ENCODE peak calls at places on chromosome 2, in four cellular contexts. One of them, this sample, is unnamed. For H3K4me1, the result is how much of the 10 kb centered on the place peaks cover.

GRCh38 chr2:50840346-50841124 is 191.4 kb downstream of the NRXN1 start:
- DNase-seq in transverse colon: no peak
- DNase-seq in PC-9: no peak
- DNase-seq in mesenchymal stem cell: no peak
- DNase-seq in this sample: no peak

GRCh38 chr2:71595549-71595948 is 142.2 kb downstream of the DYSF start:
- DNase-seq in transverse colon: no peak
- DNase-seq in PC-9: no peak
- DNase-seq in mesenchymal stem cell: no peak
- DNase-seq in this sample: no peak

GRCh38 chr2:210541280-210541902 is 15.0 kb upstream of the CPS1 start:
- DNase-seq in transverse colon: no peak
- DNase-seq in PC-9: no peak
- DNase-seq in mesenchymal stem cell: peak
- DNase-seq in this sample: peak

GRCh38 chr2:8767324-8767723 is 70.1 kb downstream of the KIDINS220 start:
- DNase-seq in transverse colon: no peak
- DNase-seq in PC-9: no peak
- DNase-seq in mesenchymal stem cell: no peak
- DNase-seq in this sample: peak

GRCh38 chr2:239025951-239026461 is 178.1 kb downstream of the TWIST2 start:
- DNase-seq in transverse colon: no peak
- DNase-seq in PC-9: no peak
- DNase-seq in mesenchymal stem cell: no peak
- DNase-seq in this sample: no peak

GRCh38 chr2:241010531-241011295 is 12.3 kb downstream of the SNED1 start:
- DNase-seq in transverse colon: no peak
- DNase-seq in PC-9: no peak
- DNase-seq in mesenchymal stem cell: no peak
- DNase-seq in this sample: peak

GRCh38 chr2:25311866-25312575 is 29.7 kb downstream of the DNMT3A start:
- DNase-seq in transverse colon: no peak
- DNase-seq in PC-9: no peak
- DNase-seq in mesenchymal stem cell: no peak
- DNase-seq in this sample: no peak

GRCh38 chr2:43102366-43103092 is 123.9 kb downstream of the ZFP36L2 start:
- DNase-seq in transverse colon: no peak
- DNase-seq in PC-9: no peak
- DNase-seq in mesenchymal stem cell: no peak
- DNase-seq in this sample: no peak

GRCh38 chr2:231640229-231640628 is 47.6 kb downstream of the TEX44 start:
- DNase-seq in transverse colon: no peak
- DNase-seq in PC-9: no peak
- DNase-seq in mesenchymal stem cell: peak
- DNase-seq in this sample: no peak

GRCh38 chr2:33111002-33111446 is 164.3 kb downstream of the LTBP1 start:
- DNase-seq in transverse colon: no peak
- DNase-seq in PC-9: no peak
- DNase-seq in mesenchymal stem cell: peak
- DNase-seq in this sample: no peak

GRCh38 chr2:238131761-238132462 is 6.6 kb upstream of the KLHL30 start:
- DNase-seq in transverse colon: no peak
- DNase-seq in PC-9: no peak
- DNase-seq in mesenchymal stem cell: no peak
- DNase-seq in this sample: no peak

GRCh38 chr2:213316001-213316735 is 31.9 kb downstream of the SPAG16 start:
- DNase-seq in transverse colon: no peak
- DNase-seq in PC-9: no peak
- DNase-seq in mesenchymal stem cell: peak
- DNase-seq in this sample: no peak

GRCh38 chr2:207676827-207677354 is 34.5 kb upstream of the CCNYL1 start:
- DNase-seq in transverse colon: no peak
- DNase-seq in PC-9: no peak
- DNase-seq in mesenchymal stem cell: peak
- DNase-seq in this sample: no peak

GRCh38 chr2:85174943-85175342 is 41.8 kb downstream of the TCF7L1 start:
- DNase-seq in transverse colon: no peak
- DNase-seq in PC-9: no peak
- DNase-seq in mesenchymal stem cell: no peak
- DNase-seq in this sample: no peak

GRCh38 chr2:169348321-169349002 is 13.9 kb downstream of the LRP2 start:
- DNase-seq in transverse colon: no peak
- DNase-seq in PC-9: no peak
- DNase-seq in mesenchymal stem cell: no peak
- DNase-seq in this sample: no peak

GRCh38 chr2:128091691-128092050 is 671 bp downstream of the UGGT1 start:
- DNase-seq in transverse colon: peak
- DNase-seq in PC-9: peak
- DNase-seq in mesenchymal stem cell: peak
- DNase-seq in this sample: peak

GRCh38 chr2:163681765-163682164 is 54.0 kb downstream of the FIGN start:
- DNase-seq in transverse colon: no peak
- DNase-seq in PC-9: no peak
- DNase-seq in mesenchymal stem cell: no peak
- DNase-seq in this sample: no peak

GRCh38 chr2:173326806-173327205 is 27.9 kb upstream of the CDCA7 start:
- DNase-seq in transverse colon: no peak
- DNase-seq in PC-9: no peak
- DNase-seq in mesenchymal stem cell: peak
- DNase-seq in this sample: no peak

GRCh38 chr2:160664603-160665145 is 171.1 kb upstream of the RBMS1 start:
- DNase-seq in transverse colon: no peak
- DNase-seq in PC-9: no peak
- DNase-seq in mesenchymal stem cell: no peak
- DNase-seq in this sample: no peak

GRCh38 chr2:67641302-67641701 is 244.2 kb downstream of the ETAA1 start:
- DNase-seq in transverse colon: no peak
- DNase-seq in PC-9: no peak
- DNase-seq in mesenchymal stem cell: no peak
- DNase-seq in this sample: no peak

GRCh38 chr2:75108937-75109482 is 90.3 kb downstream of the TACR1 start:
- DNase-seq in transverse colon: no peak
- DNase-seq in PC-9: no peak
- DNase-seq in mesenchymal stem cell: no peak
- DNase-seq in this sample: no peak

GRCh38 chr2:242030858-242031257 is 161.3 kb downstream of the RTP5 start:
- DNase-seq in transverse colon: no peak
- DNase-seq in PC-9: no peak
- DNase-seq in mesenchymal stem cell: no peak
- DNase-seq in this sample: no peak

GRCh38 chr2:239318091-239318725 is 82.6 kb downstream of the HDAC4 start:
- DNase-seq in transverse colon: no peak
- DNase-seq in PC-9: no peak
- DNase-seq in mesenchymal stem cell: no peak
- DNase-seq in this sample: no peak

GRCh38 chr2:11327871-11328270 is 16.6 kb downstream of the ROCK2 start:
- DNase-seq in transverse colon: no peak
- DNase-seq in PC-9: no peak
- DNase-seq in mesenchymal stem cell: no peak
- DNase-seq in this sample: no peak

GRCh38 chr2:157480182-157480961 is 36.5 kb upstream of the CYTIP start:
- DNase-seq in transverse colon: peak
- DNase-seq in PC-9: no peak
- DNase-seq in mesenchymal stem cell: peak
- DNase-seq in this sample: peak

GRCh38 chr2:1140389-1141003 is 189.8 kb downstream of the SNTG2 start:
- DNase-seq in transverse colon: no peak
- DNase-seq in PC-9: peak
- DNase-seq in mesenchymal stem cell: no peak
- DNase-seq in this sample: no peak

GRCh38 chr2:1728821-1729220 is 15.5 kb downstream of the PXDN start:
- DNase-seq in transverse colon: peak
- DNase-seq in PC-9: no peak
- DNase-seq in mesenchymal stem cell: peak
- DNase-seq in this sample: no peak

GRCh38 chr2:37156071-37156856 is 516 bp downstream of the EIF2AK2 start:
- DNase-seq in transverse colon: peak
- DNase-seq in PC-9: peak
- DNase-seq in mesenchymal stem cell: peak
- DNase-seq in this sample: peak

GRCh38 chr2:40957508-40957907 is 505.6 kb upstream of the SLC8A1 start:
- DNase-seq in transverse colon: no peak
- DNase-seq in PC-9: no peak
- DNase-seq in mesenchymal stem cell: peak
- DNase-seq in this sample: peak

GRCh38 chr2:120320318-120320851 is 25.6 kb upstream of the INHBB start:
- DNase-seq in transverse colon: no peak
- DNase-seq in PC-9: peak
- DNase-seq in mesenchymal stem cell: no peak
- DNase-seq in this sample: no peak

GRCh38 chr2:43454791-43455190 is 141.0 kb downstream of the THADA start:
- DNase-seq in transverse colon: no peak
- DNase-seq in PC-9: no peak
- DNase-seq in mesenchymal stem cell: no peak
- DNase-seq in this sample: no peak

GRCh38 chr2:239298126-239298804 is 102.6 kb downstream of the HDAC4 start:
- DNase-seq in transverse colon: peak
- DNase-seq in PC-9: no peak
- DNase-seq in mesenchymal stem cell: no peak
- DNase-seq in this sample: peak

GRCh38 chr2:64779117-64779690 is 125.5 kb upstream of the SERTAD2 start:
- DNase-seq in transverse colon: no peak
- DNase-seq in PC-9: peak
- DNase-seq in mesenchymal stem cell: peak
- DNase-seq in this sample: no peak

GRCh38 chr2:26429779-26430654 is 28.3 kb downstream of the DRC1 start:
- DNase-seq in transverse colon: no peak
- DNase-seq in PC-9: peak
- DNase-seq in mesenchymal stem cell: no peak
- DNase-seq in this sample: no peak

GRCh38 chr2:3761328-3761727 is 58.0 kb downstream of the DCDC2C start:
- DNase-seq in transverse colon: no peak
- DNase-seq in PC-9: no peak
- DNase-seq in mesenchymal stem cell: no peak
- DNase-seq in this sample: no peak

GRCh38 chr2:19114754-19115231 is 243.6 kb downstream of the OSR1 start:
- DNase-seq in transverse colon: no peak
- DNase-seq in PC-9: no peak
- DNase-seq in mesenchymal stem cell: peak
- DNase-seq in this sample: no peak

GRCh38 chr2:23669413-23670244 is 257.3 kb downstream of the ATAD2B start:
- DNase-seq in transverse colon: peak
- DNase-seq in PC-9: no peak
- DNase-seq in mesenchymal stem cell: no peak
- DNase-seq in this sample: peak

GRCh38 chr2:45748239-45748638 is 96.8 kb downstream of the PRKCE start:
- DNase-seq in transverse colon: no peak
- DNase-seq in PC-9: no peak
- DNase-seq in mesenchymal stem cell: no peak
- DNase-seq in this sample: no peak

DNA sequence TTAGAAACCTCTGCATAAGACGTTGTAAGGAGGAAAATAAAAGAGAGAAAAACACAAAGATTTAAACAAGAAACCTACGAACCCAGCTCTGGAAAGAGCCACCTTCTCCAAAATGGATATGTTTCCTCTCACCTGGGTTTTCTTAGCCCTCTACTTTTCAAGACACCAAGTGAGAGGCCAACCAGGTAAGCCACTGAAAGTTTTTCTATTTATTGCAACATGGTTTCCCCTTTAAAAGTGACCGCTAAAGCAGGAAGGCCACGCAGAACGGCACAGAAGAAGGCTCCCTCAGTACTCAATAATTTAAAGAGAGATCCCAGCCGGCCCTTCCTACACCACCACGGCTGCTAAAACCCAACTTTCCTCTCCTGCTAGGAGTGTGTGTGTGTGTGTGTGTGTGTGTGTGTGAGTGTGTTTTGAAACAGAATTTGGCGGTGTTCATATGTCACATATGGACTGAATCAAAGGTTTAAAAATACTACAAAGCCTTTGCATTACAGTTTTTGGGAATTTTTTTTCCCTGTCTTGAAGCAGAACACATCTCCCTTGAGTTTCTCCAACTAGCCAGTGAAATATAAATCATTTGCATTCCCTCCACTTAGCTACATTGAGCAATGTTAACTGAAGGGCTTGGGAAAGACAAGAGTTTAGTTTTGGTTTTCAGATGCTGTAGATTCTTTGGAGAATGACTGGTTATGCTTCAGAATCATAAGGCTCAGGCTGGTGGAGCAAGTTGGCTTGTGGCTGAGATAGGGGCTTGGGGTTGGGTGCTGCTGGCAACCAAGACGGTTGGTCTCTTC is 1.1 kb downstream of the NRP2 start:
- DNase-seq in transverse colon: no peak
- DNase-seq in PC-9: no peak
- DNase-seq in mesenchymal stem cell: peak
- DNase-seq in this sample: no peak
- H3K4me1 ChIP-seq in transverse colon: under half
- H3K4me1 ChIP-seq in PC-9: under half
- H3K4me1 ChIP-seq in mesenchymal stem cell: under half
- H3K4me1 ChIP-seq in this sample: under half

DNA sequence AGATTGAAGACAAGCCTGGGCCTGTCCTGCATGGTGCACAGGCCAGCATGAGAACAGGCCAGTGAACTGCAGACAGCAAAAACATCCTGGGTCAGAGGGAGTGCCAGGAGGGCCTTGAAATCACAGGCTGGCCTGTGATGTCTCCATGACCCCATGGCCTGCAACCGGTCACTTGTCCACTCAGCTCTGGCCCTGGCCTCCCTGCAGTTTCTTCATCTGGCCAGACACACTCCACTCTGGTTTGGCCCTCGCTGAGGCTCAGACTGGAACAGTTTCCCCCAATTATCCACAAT is 12.6 kb downstream of the CYRIA start:
- DNase-seq in transverse colon: no peak
- DNase-seq in PC-9: no peak
- DNase-seq in mesenchymal stem cell: no peak
- DNase-seq in this sample: no peak
- H3K27ac ChIP-seq in transverse colon: peak
- H3K27ac ChIP-seq in PC-9: no peak
- H3K27ac ChIP-seq in mesenchymal stem cell: peak
- H3K27ac ChIP-seq in this sample: peak

DNA sequence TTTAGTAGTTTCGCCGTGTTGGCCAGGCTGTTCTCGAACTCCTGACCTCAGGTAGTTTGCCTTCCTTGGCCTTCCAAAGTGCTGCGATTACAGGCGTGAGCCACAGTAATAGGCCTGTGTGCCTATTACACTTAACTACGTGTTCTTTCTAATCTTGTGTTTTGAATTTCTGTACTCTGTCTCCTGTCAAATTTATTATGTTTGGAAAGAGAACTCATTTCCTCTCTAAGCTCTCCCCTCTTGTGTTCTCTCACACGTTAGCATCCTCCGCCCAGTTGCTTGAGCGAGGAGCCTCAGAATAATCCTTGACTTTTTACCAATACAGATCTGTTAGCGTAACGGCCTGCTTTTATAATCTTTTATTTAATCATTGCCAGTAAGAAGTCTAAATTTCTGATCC is 3.7 kb downstream of the ATG16L1 start:
- DNase-seq in transverse colon: no peak
- DNase-seq in PC-9: no peak
- DNase-seq in mesenchymal stem cell: no peak
- DNase-seq in this sample: no peak
- H3K4me3 ChIP-seq in transverse colon: no peak
- H3K4me3 ChIP-seq in PC-9: no peak
- H3K4me3 ChIP-seq in mesenchymal stem cell: no peak
- H3K4me3 ChIP-seq in this sample: no peak

GRCh38 chr2:53636616-53637015 is 131.0 kb upstream of the CHAC2 start:
- DNase-seq in transverse colon: no peak
- DNase-seq in PC-9: no peak
- DNase-seq in mesenchymal stem cell: no peak
- DNase-seq in this sample: no peak
- H3K4me1 ChIP-seq in transverse colon: under half
- H3K4me1 ChIP-seq in PC-9: under half
- H3K4me1 ChIP-seq in mesenchymal stem cell: under half
- H3K4me1 ChIP-seq in this sample: under half

GRCh38 chr2:217743407-217743806 is 259.4 kb downstream of the TNS1 start:
- DNase-seq in transverse colon: no peak
- DNase-seq in PC-9: no peak
- DNase-seq in mesenchymal stem cell: no peak
- DNase-seq in this sample: no peak
- H3K27ac ChIP-seq in transverse colon: no peak
- H3K27ac ChIP-seq in PC-9: no peak
- H3K27ac ChIP-seq in mesenchymal stem cell: no peak
- H3K27ac ChIP-seq in this sample: no peak

This sample was measured in small intestine.